ENCODE peak calls at places on chromosomes 6 and 20, in ten cellular contexts. I is HS-27A; Z is osteoblast; K is memory B cell; X is NCI-H345; T is stimulated activated naive CD4-positive, alpha-beta T cell; N is stimulated activated CD4-positive, alpha-beta T cell treated with anti-CD3 and anti-CD28 coated beads, TNF-alpha, amount 100 ng/mL, for 4 hours; U is hippocampal formation; P is heart left ventricle; R is activated T-helper 1 cell treated with anti-CD3 and anti-CD28 coated beads, Interleukin-12 subunit alpha, Interleukin-12 subunit beta, Interleukin-2, Interleukin-4 antibody, amounts not matched to agents 30 ng/mL and 10 ng/mL and 1 ng/mL, durations not matched to agents 14 hours and 24 hours and 36 hours. Q is an unnamed sample.

GRCh38 chr20:61359254-61359653 is 107.2 kb downstream of the CDH4 start:
- DNase-seq in P (no peak), I (no peak), U (no peak), N (no peak), R (no peak), X (no peak), T (no peak), Z (no peak), K (no peak), Q (no peak)

GRCh38 chr20:59007758-59008511 is 881 bp upstream of the CTSZ start:
- DNase-seq in T (no peak), U (no peak), K (peak; percentile 71), R (no peak), N (no peak), P (peak; percentile 52), Z (peak; percentile 69), I (no peak), X (no peak), Q (no peak)

GRCh38 chr6:151199976-151200375 is 39.8 kb upstream of the AKAP12 start:
- DNase-seq in Z (no peak), I (no peak), N (no peak), R (no peak), K (no peak), X (no peak), P (no peak), T (no peak), U (no peak), Q (no peak)

GRCh38 chr6:76831299-76831698 is 632.0 kb downstream of the HTR1B start:
- DNase-seq in N (no peak), K (no peak), X (no peak), I (no peak), T (no peak), R (no peak), U (no peak), Z (no peak), P (no peak), Q (no peak)

GRCh38 chr6:107709341-107709740 is 114.8 kb downstream of the SCML4 start:
- DNase-seq in T (peak; percentile 64), Z (no peak), N (no peak), K (no peak), I (no peak), X (no peak), P (no peak), R (no peak), U (no peak), Q (no peak)

GRCh38 chr20:33753763-33754162 is 22.0 kb downstream of the ZNF341 start:
- DNase-seq in T (no peak), R (no peak), I (no peak), N (no peak), X (no peak), P (no peak), Z (peak; percentile 82), U (no peak), K (no peak), Q (no peak)

GRCh38 chr6:34468378-34468892 is 2.6 kb downstream of the PACSIN1 start:
- DNase-seq in P (no peak), R (no peak), U (no peak), T (no peak), K (peak; percentile 42), X (no peak), Z (no peak), I (no peak), N (no peak), Q (no peak)

GRCh38 chr6:139364982-139365379 is 9.5 kb downstream of the CITED2 start:
- DNase-seq in N (no peak), T (no peak), I (no peak), R (no peak), U (no peak), P (no peak), X (no peak), Z (no peak), K (no peak), Q (no peak)

Q was measured in amniotic stem cell.